ENCODE peak calls at places on chromosomes 4 and X, in five cellular contexts. E is T-helper 2 cell, R is LoVo, X is iPS-NIHi11, K is RPMI7951. L is an unnamed sample.

GRCh38 chrX:84188320-84188834 is 378 bp upstream of the RPS6KA6 start:
- DNase-seq in K (no peak), E (no peak), X (peak; percentile 43), R (no peak), L (no peak)

GRCh38 chrX:5399403-5399802 is 829.3 kb downstream of the NLGN4X start:
- DNase-seq in X (no peak), E (no peak), R (no peak), K (no peak), L (no peak)

GRCh38 chr4:74481891-74482609 is 37.1 kb downstream of the AREG start:
- DNase-seq in K (no peak), X (no peak), E (no peak), R (no peak), L (no peak)

GRCh38 chr4:60794372-60794771 is 405.8 kb upstream of the ADGRL3 start:
- DNase-seq in X (no peak), E (no peak), R (no peak), K (no peak), L (no peak)

GRCh38 chrX:71652405-71652804 is 14.9 kb upstream of the LOC101059915 start:
- DNase-seq in X (peak; percentile 50), E (peak; percentile 11), K (peak; percentile 56), R (peak; percentile 23), L (no peak)

GRCh38 chr4:145731026-145731425 is 51.1 kb downstream of the C4orf51 start:
- DNase-seq in R (peak; percentile 72), X (no peak), K (peak; percentile 33), E (no peak), L (no peak)

GRCh38 chr4:33696066-33696465 is 2548.2 kb downstream of the ARAP2 start:
- DNase-seq in E (no peak), R (no peak), X (no peak), K (no peak), L (no peak)

GRCh38 chr4:103904126-103904525 is 184.3 kb upstream of the TACR3 start:
- DNase-seq in X (no peak), R (no peak), E (no peak), K (no peak), L (no peak)

GRCh38 chr4:94389595-94390290 is 47.1 kb upstream of the HPGDS start:
- DNase-seq in E (no peak), K (no peak), X (no peak), R (no peak), L (no peak)

GRCh38 chr4:75724867-75725724 is 719 bp downstream of the USO1 start:
- DNase-seq in R (peak; percentile 68), E (peak; percentile 33), K (peak; percentile 77), X (peak; percentile 64), L (peak; percentile 92)

GRCh38 chr4:55635760-55636621 is at the start of gene NMU:
- DNase-seq in K (peak; percentile 35), X (peak; percentile 66), R (peak; percentile 81), E (no peak), L (peak; percentile 88)

GRCh38 chrX:39519213-39519544 is 578.6 kb downstream of the BCOR start:
- DNase-seq in R (no peak), E (no peak), X (no peak), K (peak; percentile 14), L (no peak)

L was measured in mesenteric fat pad.